ENCODE peak calls at places on chromosome 7, in five cellular contexts. V is Peyer's patch, P is aorta, Z is GM12864, J is breast epithelium. C is an unnamed sample.

GRCh38 chr7:38398725-38399321 is 125.4 kb upstream of the TARP start:
- DNase-seq in Z (no peak), J (no peak), V (peak; percentile 55), P (peak; percentile 81), C (no peak)

GRCh38 chr7:67696878-67697277 is 700.2 kb downstream of the TYW1 start:
- DNase-seq in J (no peak), V (no peak), Z (no peak), P (no peak), C (no peak)

GRCh38 chr7:114341648-114342047 is 73.0 kb upstream of the FOXP2 start:
- DNase-seq in P (no peak), J (no peak), Z (no peak), V (no peak), C (no peak)

GRCh38 chr7:132580277-132580676 is 4.0 kb upstream of the PLXNA4 start:
- DNase-seq in J (no peak), P (no peak), Z (no peak), V (no peak), C (no peak)

GRCh38 chr7:82249979-82250378 is 193.6 kb downstream of the CACNA2D1 start:
- DNase-seq in J (no peak), V (no peak), P (no peak), Z (no peak), C (no peak)

GRCh38 chr7:11358637-11359036 is 385.0 kb downstream of the PHF14 start:
- DNase-seq in V (no peak), P (no peak), J (no peak), Z (no peak), C (no peak)

GRCh38 chr7:4791101-4791737 is 15.8 kb downstream of the AP5Z1 start:
- DNase-seq in P (no peak), V (peak; percentile 46), Z (no peak), J (no peak), C (no peak)

GRCh38 chr7:23472974-23473847 is 2.9 kb upstream of the IGF2BP3 start:
- DNase-seq in J (no peak), P (no peak), Z (no peak), V (peak; percentile 52), C (peak; percentile 59)

GRCh38 chr7:45000096-45001032 is at the start of gene CCM2:
- DNase-seq in Z (no peak), P (peak; percentile 86), J (no peak), V (no peak), C (peak; percentile 60)

GRCh38 chr7:88449410-88449809 is 142.7 kb upstream of the STEAP4 start:
- DNase-seq in P (no peak), V (no peak), J (no peak), Z (no peak), C (no peak)

GRCh38 chr7:70597071-70597470 is 534.9 kb upstream of the GALNT17 start:
- DNase-seq in J (no peak), V (no peak), P (no peak), Z (no peak), C (no peak)

GRCh38 chr7:70599446-70600190 is 532.3 kb upstream of the GALNT17 start:
- DNase-seq in P (no peak), J (no peak), V (no peak), Z (no peak), C (no peak)

GRCh38 chr7:70595741-70596574 is 536.0 kb upstream of the GALNT17 start:
- DNase-seq in V (peak; percentile 71), J (no peak), P (peak; percentile 76), Z (no peak), C (peak; percentile 75)

GRCh38 chr7:70598976-70599375 is 533.0 kb upstream of the GALNT17 start:
- DNase-seq in V (no peak), P (no peak), J (no peak), Z (no peak), C (no peak)

GRCh38 chr7:70596575-70596891 is 535.4 kb upstream of the GALNT17 start:
- DNase-seq in Z (no peak), J (no peak), P (no peak), V (no peak), C (no peak)
- H3K4me3 ChIP-seq in Z (peak overlapping the region; percentile 51), J (no peak overlapping the region), P (no peak overlapping the region), V (peak overlapping the region; percentile 53), C (peak overlapping the region; percentile 54)

GRCh38 chr7:24752073-24752800 is 5.0 kb downstream of the GSDME start:
- DNase-seq in Z (no peak), V (no peak), J (no peak), P (no peak), C (no peak)

GRCh38 chr7:24750441-24751055 is 6.7 kb downstream of the GSDME start:
- DNase-seq in P (no peak), J (no peak), V (no peak), Z (no peak), C (no peak)

GRCh38 chr7:24751484-24751883 is 5.8 kb downstream of the GSDME start:
- DNase-seq in V (no peak), P (no peak), Z (no peak), J (no peak), C (no peak)

GRCh38 chr7:24743471-24743870 is 13.8 kb downstream of the GSDME start:
- DNase-seq in P (no peak), V (no peak), Z (no peak), J (no peak), C (no peak)

DNA sequence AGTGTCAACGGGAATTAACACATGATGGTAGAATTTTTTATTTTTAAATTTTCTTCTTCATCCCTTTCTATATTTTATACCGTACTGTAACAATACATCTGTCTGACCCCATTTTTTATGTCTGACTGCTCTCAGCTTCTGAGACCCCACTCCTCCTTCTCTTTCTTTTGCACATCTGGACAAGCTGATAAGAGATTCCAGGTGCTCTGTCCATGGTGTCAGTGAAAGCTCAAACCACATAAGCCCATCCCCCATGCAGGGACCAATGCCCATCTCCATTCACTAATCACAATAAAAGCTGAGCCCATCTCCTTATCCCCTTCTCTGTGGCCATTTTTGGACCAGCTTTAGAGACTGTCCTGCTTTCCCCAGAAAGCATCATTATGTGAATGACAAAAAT is 8.7 kb downstream of the GSDME start:
- DNase-seq in Z (no peak), V (no peak), P (no peak), J (no peak), C (no peak)
- H3K4me3 ChIP-seq in Z (no peak overlapping the region), V (no peak overlapping the region), P (no peak overlapping the region), J (no peak overlapping the region), C (no peak overlapping the region)

DNA sequence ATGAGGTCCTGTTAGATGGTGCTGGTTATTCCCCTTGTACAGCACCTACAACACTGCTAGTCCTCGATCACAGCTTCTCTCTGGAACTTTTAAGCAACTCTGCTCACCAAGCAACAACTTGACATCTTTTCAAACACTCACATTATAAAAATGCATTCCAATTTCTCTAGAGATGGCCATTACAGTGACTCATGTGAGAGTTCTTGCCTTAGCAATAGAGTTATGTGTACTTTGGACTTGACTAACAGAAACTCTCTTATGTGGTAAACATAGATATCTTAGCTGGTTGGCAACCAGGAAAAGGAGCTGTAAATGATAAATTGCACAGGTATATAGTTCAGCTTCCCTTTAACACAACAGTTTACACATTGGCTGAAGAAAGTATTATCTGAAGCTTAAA is 122.2 kb downstream of the PDE1C start:
- DNase-seq in V (no peak), Z (no peak), J (no peak), P (no peak), C (peak; percentile 22)
- H3K4me3 ChIP-seq in V (no peak overlapping the region), Z (no peak overlapping the region), J (no peak overlapping the region), P (no peak overlapping the region), C (no peak overlapping the region)

DNA sequence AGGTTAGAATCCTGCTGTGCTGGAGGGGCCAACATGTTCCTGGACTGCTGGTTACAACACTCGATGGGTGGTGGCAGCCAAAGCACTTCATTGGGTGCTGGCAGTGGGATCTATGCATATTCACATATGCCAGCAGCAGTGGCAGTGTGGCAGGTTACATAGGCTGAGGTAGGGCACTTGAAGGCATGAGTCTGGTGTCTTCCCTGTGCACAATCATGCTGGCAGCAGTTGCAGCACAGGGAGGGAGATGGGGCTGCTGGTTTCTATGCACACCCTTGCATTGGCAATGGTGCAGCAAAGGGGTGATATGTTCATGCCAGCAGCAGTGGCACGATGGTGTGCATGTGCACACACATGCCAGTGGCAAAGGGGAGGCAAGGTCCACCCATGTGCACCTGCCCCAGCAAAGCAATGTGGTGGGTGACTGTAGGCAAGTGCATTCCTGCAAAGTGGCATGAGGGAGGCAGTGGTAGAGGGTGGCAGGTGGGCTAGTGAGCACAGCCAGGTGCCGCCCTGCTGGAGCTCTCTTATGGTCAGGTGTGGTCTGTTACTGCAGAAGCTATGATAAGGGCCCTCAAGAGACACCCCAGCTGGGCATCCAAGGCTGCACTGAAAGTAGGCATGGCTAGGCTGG is 356.2 kb upstream of the STEAP1 start:
- DNase-seq in V (no peak), Z (no peak), P (peak; percentile 51), J (no peak), C (no peak)
- H3K4me3 ChIP-seq in V (no peak overlapping the region), Z (no peak overlapping the region), P (no peak overlapping the region), J (no peak overlapping the region), C (no peak overlapping the region)

GRCh38 chr7:131298608-131298992 is 29.1 kb upstream of the MKLN1 start:
- DNase-seq in Z (no peak), J (no peak), V (no peak), P (no peak), C (no peak)

GRCh38 chr7:131300572-131301466 is 26.9 kb upstream of the MKLN1 start:
- DNase-seq in J (no peak), P (no peak), V (no peak), Z (no peak), C (no peak)

GRCh38 chr7:131302453-131302852 is 25.2 kb upstream of the MKLN1 start:
- DNase-seq in J (no peak), V (no peak), P (no peak), Z (no peak), C (no peak)

GRCh38 chr7:131302876-131303707 is 24.6 kb upstream of the MKLN1 start:
- DNase-seq in Z (no peak), P (no peak), J (no peak), V (no peak), C (no peak)

DNA sequence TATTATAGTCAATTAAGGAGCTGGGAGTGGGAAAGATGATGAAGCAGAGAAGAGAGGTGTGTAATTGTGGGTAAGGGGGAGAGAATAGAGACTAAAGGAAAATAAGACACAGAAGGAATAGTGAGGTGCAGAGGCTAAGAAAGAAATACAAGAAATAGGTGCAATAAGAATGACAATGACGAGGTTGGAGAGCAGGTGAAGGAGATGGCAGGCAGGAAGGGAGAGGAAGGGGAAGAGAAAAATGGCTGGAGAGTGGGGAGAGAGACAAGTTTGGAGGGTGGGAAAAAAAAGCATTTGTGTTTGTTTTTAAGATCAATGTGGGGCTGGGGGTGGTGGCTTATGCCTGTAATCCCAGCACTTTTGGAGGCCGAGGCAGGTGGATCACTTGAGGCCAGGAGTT is 27.6 kb upstream of the MKLN1 start:
- DNase-seq in Z (no peak), V (no peak), J (no peak), P (no peak), C (no peak)
- H3K4me3 ChIP-seq in Z (no peak overlapping the region), V (no peak overlapping the region), J (no peak overlapping the region), P (no peak overlapping the region), C (no peak overlapping the region)

GRCh38 chr7:106424476-106425016 is 139.8 kb upstream of the NAMPT start:
- DNase-seq in P (no peak), V (no peak), J (no peak), Z (no peak), C (no peak)

GRCh38 chr7:106426803-106427202 is 142.0 kb upstream of the NAMPT start:
- DNase-seq in P (no peak), J (no peak), V (no peak), Z (no peak), C (no peak)

GRCh38 chr7:106423836-106424475 is 139.2 kb upstream of the NAMPT start:
- DNase-seq in P (no peak), V (no peak), Z (no peak), J (no peak), C (no peak)

GRCh38 chr7:106423111-106423510 is 138.3 kb upstream of the NAMPT start:
- DNase-seq in Z (no peak), P (no peak), V (no peak), J (no peak), C (no peak)

GRCh38 chr7:106425017-106425719 is 140.4 kb upstream of the NAMPT start:
- DNase-seq in P (no peak), V (no peak), J (peak; percentile 56), Z (peak; percentile 76), C (peak; percentile 60)
- H3K4me3 ChIP-seq in P (no peak overlapping the region), V (no peak overlapping the region), J (no peak overlapping the region), Z (peak overlapping the region; percentile 32), C (peak overlapping the region; percentile 12)